ENCODE peak calls at places on chromosomes 1 and 21, in five cellular contexts. One of them, this sample, is unnamed.

GRCh38 chr1:163668472-163668871 is 346.7 kb downstream of the NUF2 start:
- DNase-seq in GM12878: no peak
- DNase-seq in HepG2: no peak
- DNase-seq in K562: no peak
- DNase-seq in H1: no peak
- DNase-seq in this sample: no peak

GRCh38 chr21:17673261-17674020 is 60.7 kb upstream of the BTG3 start:
- DNase-seq in GM12878: no peak
- DNase-seq in HepG2: no peak
- DNase-seq in K562: no peak
- DNase-seq in H1: no peak
- DNase-seq in this sample: no peak

GRCh38 chr1:9728451-9729295 is 77.1 kb downstream of the PIK3CD start:
- DNase-seq in GM12878: no peak
- DNase-seq in HepG2: no peak
- DNase-seq in K562: no peak
- DNase-seq in H1: no peak
- DNase-seq in this sample: no peak

GRCh38 chr21:35833388-35833787 is 226.9 kb downstream of the SETD4 start:
- DNase-seq in GM12878: no peak
- DNase-seq in HepG2: no peak
- DNase-seq in K562: no peak
- DNase-seq in H1: no peak
- DNase-seq in this sample: no peak

GRCh38 chr1:6634278-6635052 is 9.8 kb downstream of the THAP3 start:
- DNase-seq in GM12878: no peak
- DNase-seq in HepG2: peak
- DNase-seq in K562: peak
- DNase-seq in H1: no peak
- DNase-seq in this sample: peak

GRCh38 chr1:59678065-59678808 is 136.5 kb upstream of the HOOK1 start:
- DNase-seq in GM12878: no peak
- DNase-seq in HepG2: no peak
- DNase-seq in K562: no peak
- DNase-seq in H1: no peak
- DNase-seq in this sample: no peak

GRCh38 chr1:207711285-207711684 is 40.6 kb upstream of the CD46 start:
- DNase-seq in GM12878: no peak
- DNase-seq in HepG2: peak
- DNase-seq in K562: no peak
- DNase-seq in H1: peak
- DNase-seq in this sample: peak

GRCh38 chr1:99650773-99651437 is 5.0 kb downstream of the PALMD start:
- DNase-seq in GM12878: no peak
- DNase-seq in HepG2: no peak
- DNase-seq in K562: no peak
- DNase-seq in H1: no peak
- DNase-seq in this sample: no peak

GRCh38 chr1:58143972-58144752 is 402.4 kb downstream of the OMA1 start:
- DNase-seq in GM12878: no peak
- DNase-seq in HepG2: no peak
- DNase-seq in K562: no peak
- DNase-seq in H1: no peak
- DNase-seq in this sample: no peak

GRCh38 chr1:19974822-19975416 is 4.5 kb downstream of the PLA2G2A start:
- DNase-seq in GM12878: no peak
- DNase-seq in HepG2: peak
- DNase-seq in K562: peak
- DNase-seq in H1: peak
- DNase-seq in this sample: peak

GRCh38 chr1:93680121-93681094 is 1.2 kb downstream of the BCAR3 start:
- DNase-seq in GM12878: no peak
- DNase-seq in HepG2: peak
- DNase-seq in K562: peak
- DNase-seq in H1: peak
- DNase-seq in this sample: peak

GRCh38 chr21:32044205-32044874 is 171.5 kb downstream of the HUNK start:
- DNase-seq in GM12878: no peak
- DNase-seq in HepG2: no peak
- DNase-seq in K562: no peak
- DNase-seq in H1: no peak
- DNase-seq in this sample: no peak

GRCh38 chr1:113993072-113993471 is 13.8 kb downstream of the OLFML3 start:
- DNase-seq in GM12878: no peak
- DNase-seq in HepG2: no peak
- DNase-seq in K562: no peak
- DNase-seq in H1: no peak
- DNase-seq in this sample: no peak

GRCh38 chr1:180295999-180296398 is 65.9 kb downstream of the LHX4 start:
- DNase-seq in GM12878: no peak
- DNase-seq in HepG2: no peak
- DNase-seq in K562: no peak
- DNase-seq in H1: no peak
- DNase-seq in this sample: no peak

GRCh38 chr1:242824435-242824834 is 299.9 kb upstream of the PLD5 start:
- DNase-seq in GM12878: no peak
- DNase-seq in HepG2: no peak
- DNase-seq in K562: no peak
- DNase-seq in H1: no peak
- DNase-seq in this sample: no peak

GRCh38 chr1:150233359-150234308 is 2.3 kb downstream of the ANP32E start:
- DNase-seq in GM12878: no peak
- DNase-seq in HepG2: no peak
- DNase-seq in K562: no peak
- DNase-seq in H1: no peak
- DNase-seq in this sample: no peak

GRCh38 chr1:201016211-201016651 is 7.3 kb downstream of the KIF21B start:
- DNase-seq in GM12878: no peak
- DNase-seq in HepG2: no peak
- DNase-seq in K562: peak
- DNase-seq in H1: no peak
- DNase-seq in this sample: no peak

GRCh38 chr1:166974647-166975345 is 544 bp downstream of the ILDR2 start:
- DNase-seq in GM12878: no peak
- DNase-seq in HepG2: no peak
- DNase-seq in K562: no peak
- DNase-seq in H1: no peak
- DNase-seq in this sample: no peak

GRCh38 chr1:245317253-245317652 is 162.5 kb downstream of the KIF26B start:
- DNase-seq in GM12878: no peak
- DNase-seq in HepG2: no peak
- DNase-seq in K562: no peak
- DNase-seq in H1: no peak
- DNase-seq in this sample: no peak

DNA sequence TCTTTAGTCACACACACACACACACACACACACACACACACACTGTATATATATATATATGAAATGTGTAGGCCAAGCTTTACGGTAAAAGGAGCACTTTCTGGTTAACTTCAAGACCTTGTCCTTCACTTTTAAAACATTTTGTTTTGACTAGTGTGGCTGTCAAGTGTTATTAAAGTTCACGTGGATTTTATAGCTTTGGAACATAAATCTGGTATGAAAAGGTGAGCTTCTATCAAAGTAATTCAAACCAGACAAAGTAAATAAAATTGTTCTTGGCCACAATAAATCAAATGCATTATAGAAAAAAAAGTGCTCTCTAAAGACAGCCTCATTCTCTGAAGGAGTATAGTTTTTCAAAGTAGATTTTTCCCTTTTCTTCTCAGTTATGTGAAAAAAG is 324.7 kb downstream of the RYR2 start:
- DNase-seq in GM12878: no peak
- DNase-seq in HepG2: no peak
- DNase-seq in K562: no peak
- DNase-seq in H1: no peak
- DNase-seq in this sample: no peak
- TF ChIP-seq ATF2 in GM12878: no peak
- TF ChIP-seq ATF2 in HepG2: no peak
- TF ChIP-seq ATF2 in K562: no peak
- TF ChIP-seq ATF2 in H1: no peak
- TF ChIP-seq ATF2 in this sample: no peak

GRCh38 chr21:45450741-45451740 is 46.1 kb downstream of the COL18A1 start:
- DNase-seq in GM12878: no peak
- DNase-seq in HepG2: no peak
- DNase-seq in K562: no peak
- DNase-seq in H1: no peak
- DNase-seq in this sample: no peak
- TF ChIP-seq SP1 in GM12878: no peak
- TF ChIP-seq SP1 in HepG2: no peak
- TF ChIP-seq SP1 in K562: no peak
- TF ChIP-seq SP1 in H1: no peak
- TF ChIP-seq SP1 in this sample: no peak

DNA sequence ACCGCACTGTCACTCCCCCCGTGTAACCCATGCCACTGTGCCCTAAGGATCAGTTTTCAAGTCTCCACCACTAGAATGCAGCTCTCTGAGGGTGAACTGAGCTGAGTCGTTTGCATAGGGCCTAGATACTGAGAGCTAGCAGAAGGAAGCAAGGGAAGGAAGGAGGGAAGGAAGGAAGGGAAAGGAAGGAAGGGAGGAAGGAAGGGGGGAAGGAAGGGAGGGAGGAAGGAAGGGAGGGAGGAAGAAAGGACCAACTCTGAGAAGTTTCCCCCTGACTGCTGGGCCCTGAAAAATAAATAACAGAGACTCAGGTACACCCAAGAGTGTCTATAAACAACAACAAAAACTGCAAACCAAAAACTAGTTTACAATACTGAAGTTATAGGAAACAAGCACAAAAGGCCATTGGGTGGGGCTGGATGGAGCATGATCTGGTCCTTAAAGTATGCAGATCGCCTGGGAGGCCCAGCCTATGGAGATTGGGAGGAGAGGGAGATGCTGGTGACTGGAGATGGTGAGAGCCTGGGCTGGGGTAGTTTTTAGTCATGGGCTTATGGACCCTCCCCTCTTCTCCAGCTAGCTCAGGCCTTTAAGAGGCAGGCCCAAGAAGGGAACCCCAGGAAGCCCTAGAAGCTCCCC is 1.7 kb upstream of the MRPS15 start:
- DNase-seq in GM12878: no peak
- DNase-seq in HepG2: no peak
- DNase-seq in K562: no peak
- DNase-seq in H1: no peak
- DNase-seq in this sample: no peak
- TF ChIP-seq ATF2 in GM12878: no peak
- TF ChIP-seq ATF2 in HepG2: no peak
- TF ChIP-seq ATF2 in K562: no peak
- TF ChIP-seq ATF2 in H1: no peak
- TF ChIP-seq ATF2 in this sample: no peak

GRCh38 chr1:3032970-3033794 is 11.9 kb downstream of the ACTRT2 start:
- DNase-seq in GM12878: no peak
- DNase-seq in HepG2: no peak
- DNase-seq in K562: no peak
- DNase-seq in H1: no peak
- DNase-seq in this sample: no peak
- TF ChIP-seq SP1 in GM12878: no peak
- TF ChIP-seq SP1 in HepG2: no peak
- TF ChIP-seq SP1 in K562: no peak
- TF ChIP-seq SP1 in H1: no peak
- TF ChIP-seq SP1 in this sample: no peak

GRCh38 chr1:14915356-14916054 is 238.0 kb upstream of the TMEM51 start:
- DNase-seq in GM12878: no peak
- DNase-seq in HepG2: peak
- DNase-seq in K562: peak
- DNase-seq in H1: no peak
- DNase-seq in this sample: peak

GRCh38 chr1:14914351-14914988 is 239.1 kb upstream of the TMEM51 start:
- DNase-seq in GM12878: no peak
- DNase-seq in HepG2: no peak
- DNase-seq in K562: no peak
- DNase-seq in H1: no peak
- DNase-seq in this sample: no peak

GRCh38 chr1:14912831-14913230 is 240.7 kb upstream of the TMEM51 start:
- DNase-seq in GM12878: no peak
- DNase-seq in HepG2: no peak
- DNase-seq in K562: no peak
- DNase-seq in H1: no peak
- DNase-seq in this sample: no peak

GRCh38 chr1:14910947-14911721 is 242.4 kb upstream of the TMEM51 start:
- DNase-seq in GM12878: no peak
- DNase-seq in HepG2: no peak
- DNase-seq in K562: no peak
- DNase-seq in H1: no peak
- DNase-seq in this sample: no peak

DNA sequence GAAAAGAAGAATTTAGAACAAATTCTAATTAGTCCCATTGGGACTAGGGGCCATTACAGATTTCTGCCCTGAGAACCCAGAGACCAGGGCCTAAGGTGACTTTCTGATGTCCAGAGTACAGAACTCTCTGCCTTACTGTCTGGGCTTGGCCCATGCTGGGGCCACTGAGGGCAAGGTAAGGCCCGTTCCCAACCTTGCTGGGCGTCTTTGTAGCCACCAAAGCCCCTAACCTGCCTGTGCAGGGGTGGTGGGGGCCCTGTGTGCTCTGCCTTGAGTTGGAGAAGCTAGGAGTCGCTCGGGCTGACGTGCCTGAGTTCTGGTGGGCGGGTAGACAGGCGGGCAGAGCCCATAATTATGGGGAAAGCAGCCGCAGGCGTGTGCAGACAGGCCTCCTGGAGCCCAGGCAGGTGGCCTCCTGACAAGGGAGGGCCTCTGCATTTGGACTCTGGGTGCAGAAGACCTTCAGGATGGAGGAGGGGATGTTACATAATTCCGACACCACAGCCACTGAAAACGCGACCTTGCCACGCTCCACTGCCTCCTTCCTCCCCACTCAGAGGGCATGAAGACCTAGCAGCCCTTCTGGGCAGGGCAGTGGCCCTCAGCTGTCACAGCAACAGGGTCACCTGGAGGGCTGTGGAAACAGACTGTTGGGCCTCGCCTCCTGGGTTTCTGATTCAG is 239.9 kb upstream of the TMEM51 start:
- DNase-seq in GM12878: peak
- DNase-seq in HepG2: no peak
- DNase-seq in K562: no peak
- DNase-seq in H1: no peak
- DNase-seq in this sample: no peak
- TF ChIP-seq ATF2 in GM12878: no peak
- TF ChIP-seq ATF2 in HepG2: no peak
- TF ChIP-seq ATF2 in K562: no peak
- TF ChIP-seq ATF2 in H1: no peak
- TF ChIP-seq ATF2 in this sample: no peak

GRCh38 chr1:70396607-70397006 is 14.5 kb upstream of the CTH start:
- DNase-seq in GM12878: no peak
- DNase-seq in HepG2: no peak
- DNase-seq in K562: no peak
- DNase-seq in H1: no peak
- DNase-seq in this sample: no peak

GRCh38 chr1:70387507-70387906 is 23.6 kb upstream of the CTH start:
- DNase-seq in GM12878: no peak
- DNase-seq in HepG2: no peak
- DNase-seq in K562: no peak
- DNase-seq in H1: no peak
- DNase-seq in this sample: no peak

GRCh38 chr1:70397013-70397412 is 14.1 kb upstream of the CTH start:
- DNase-seq in GM12878: no peak
- DNase-seq in HepG2: no peak
- DNase-seq in K562: no peak
- DNase-seq in H1: no peak
- DNase-seq in this sample: no peak

GRCh38 chr1:70392626-70393025 is 18.4 kb upstream of the CTH start:
- DNase-seq in GM12878: no peak
- DNase-seq in HepG2: no peak
- DNase-seq in K562: no peak
- DNase-seq in H1: no peak
- DNase-seq in this sample: no peak
- TF ChIP-seq SP1 in GM12878: no peak
- TF ChIP-seq SP1 in HepG2: no peak
- TF ChIP-seq SP1 in K562: no peak
- TF ChIP-seq SP1 in H1: no peak
- TF ChIP-seq SP1 in this sample: no peak